ENCODE peak calls at places on chromosomes 3 and 15, in ten cellular contexts. O is right lobe of liver, S is cardiac muscle cell, B is psoas muscle, V is mesenchymal stem cell, K is GM23248, J is body of pancreas, G is ascending aorta, Y is HCT116, X is stomach. L is an unnamed sample. For H3K4me1, the result is how much of the 10 kb centered on the place peaks cover.

GRCh38 chr3:45642731-45643152 is 46.5 kb upstream of the SACM1L start:
- DNase-seq in X (no peak), Y (no peak), O (no peak), K (peak), B (no peak), S (peak), G (no peak), J (no peak), V (peak), L (no peak)

GRCh38 chr15:66066005-66066404 is 187.5 kb downstream of the MEGF11 start:
- DNase-seq in J (no peak), K (no peak), Y (no peak), S (no peak), X (no peak), V (no peak), G (no peak), O (peak), B (no peak), L (no peak)

GRCh38 chr3:49253512-49253911 is 23.5 kb downstream of the C3orf62 start:
- DNase-seq in S (no peak), V (no peak), B (no peak), O (no peak), J (no peak), Y (no peak), G (no peak), K (no peak), X (no peak), L (no peak)

GRCh38 chr3:149584236-149584635 is 73.6 kb downstream of the WWTR1 start:
- DNase-seq in Y (no peak), B (no peak), G (no peak), O (no peak), S (no peak), X (no peak), K (no peak), J (no peak), V (no peak), L (no peak)

GRCh38 chr3:52557011-52557410 is 20.6 kb downstream of the UQCC5 start:
- DNase-seq in B (no peak), V (no peak), K (no peak), X (no peak), S (no peak), O (no peak), Y (no peak), G (no peak), J (no peak), L (no peak)

GRCh38 chr3:156729460-156730179 is 55.2 kb downstream of the TIPARP start:
- DNase-seq in K (no peak), J (no peak), X (no peak), V (no peak), S (no peak), Y (no peak), G (no peak), B (no peak), O (no peak), L (no peak)

GRCh38 chr3:32239638-32240550 is 1.4 kb downstream of the CMTM8 start:
- DNase-seq in S (peak), G (no peak), J (peak), V (peak), X (peak), B (no peak), O (peak), Y (peak), K (peak), L (no peak)

GRCh38 chr3:3066910-3067309 is 43.3 kb downstream of the IL5RA start:
- DNase-seq in O (no peak), K (no peak), X (no peak), V (no peak), S (no peak), B (no peak), G (no peak), Y (no peak), J (no peak), L (no peak)

GRCh38 chr3:71402872-71403271 is 180.7 kb downstream of the FOXP1 start:
- DNase-seq in G (no peak), J (no peak), K (no peak), S (no peak), B (no peak), Y (no peak), O (no peak), X (no peak), V (no peak), L (no peak)

GRCh38 chr15:41980654-41981323 is 8.4 kb upstream of the EHD4 start:
- DNase-seq in J (no peak), B (no peak), Y (no peak), K (no peak), S (peak), X (peak), O (no peak), G (no peak), V (no peak), L (no peak)

GRCh38 chr3:36988336-36988735 is 4.6 kb downstream of the EPM2AIP1 start:
- DNase-seq in Y (no peak), X (no peak), V (no peak), B (no peak), J (no peak), S (no peak), O (no peak), G (no peak), K (no peak), L (no peak)

GRCh38 chr3:138946554-138947302 is at the start of the genes FOXL2 and FOXL2NB:
- DNase-seq in J (no peak), V (peak), G (no peak), O (no peak), Y (no peak), K (peak), S (peak), B (no peak), X (no peak), L (no peak)

GRCh38 chr3:101928890-101929289 is 79.6 kb downstream of the NFKBIZ start:
- DNase-seq in S (peak), V (peak), G (no peak), X (no peak), Y (no peak), J (no peak), O (no peak), K (peak), B (no peak), L (no peak)

GRCh38 chr3:131387796-131388195 is 6.2 kb downstream of the NUDT16 start:
- DNase-seq in S (peak), K (no peak), V (no peak), J (no peak), Y (no peak), O (no peak), G (no peak), B (no peak), X (no peak), L (no peak)

GRCh38 chr3:163391407-163392181 is 1686.7 kb downstream of the SI start:
- DNase-seq in J (no peak), X (no peak), Y (no peak), K (no peak), B (no peak), G (no peak), O (no peak), S (no peak), V (no peak), L (no peak)

GRCh38 chr15:71183063-71183462 is 67.8 kb downstream of the THSD4 start:
- DNase-seq in Y (no peak), K (no peak), B (no peak), V (no peak), J (no peak), O (no peak), X (no peak), G (no peak), S (no peak), L (no peak)

GRCh38 chr3:131216801-131217200 is 164.8 kb upstream of the NUDT16 start:
- DNase-seq in V (peak), S (peak), J (no peak), X (peak), Y (peak), G (no peak), O (no peak), B (peak), K (peak), L (no peak)

GRCh38 chr3:98556164-98557130 is 24.7 kb downstream of the GPR15 start:
- DNase-seq in Y (peak), X (no peak), S (no peak), K (peak), J (no peak), V (peak), G (no peak), O (no peak), B (no peak), L (no peak)

GRCh38 chr3:30607032-30607833 is 832 bp downstream of the TGFBR2 start:
- DNase-seq in S (peak), O (peak), G (no peak), Y (no peak), V (peak), X (peak), K (peak), B (peak), J (peak), L (peak)

GRCh38 chr3:178393833-178394232 is 142.4 kb upstream of the KCNMB2 start:
- DNase-seq in Y (no peak), O (no peak), S (peak), K (peak), V (peak), X (no peak), G (no peak), B (no peak), J (no peak), L (no peak)

GRCh38 chr3:124413989-124414598 is 316.2 kb upstream of the UMPS start:
- DNase-seq in K (no peak), J (peak), X (no peak), O (no peak), V (no peak), G (no peak), S (no peak), Y (no peak), B (no peak), L (no peak)

GRCh38 chr15:65939901-65940617 is 70.8 kb downstream of the RAB11A start:
- DNase-seq in G (no peak), B (no peak), O (no peak), K (peak), J (no peak), S (peak), Y (no peak), X (peak), V (peak), L (no peak)

GRCh38 chr3:156456771-156457224 is 98.1 kb downstream of the SSR3 start:
- DNase-seq in V (peak), G (no peak), J (no peak), X (no peak), Y (no peak), O (no peak), K (no peak), B (no peak), S (no peak), L (no peak)

GRCh38 chr3:54264050-54264449 is 141.7 kb downstream of the CACNA2D3 start:
- DNase-seq in S (no peak), B (no peak), O (no peak), K (no peak), V (no peak), J (no peak), X (no peak), G (no peak), Y (no peak), L (no peak)

GRCh38 chr15:96285715-96286367 is 44.7 kb upstream of the NR2F2 start:
- DNase-seq in K (no peak), X (no peak), G (no peak), O (no peak), S (no peak), J (no peak), Y (no peak), B (peak), V (no peak), L (no peak)

GRCh38 chr15:32688151-32688639 is 29.6 kb upstream of the GREM1 start:
- DNase-seq in S (no peak), G (no peak), O (peak), X (peak), Y (no peak), J (peak), B (no peak), V (no peak), K (peak), L (no peak)

GRCh38 chr15:32683906-32684584 is 33.8 kb upstream of the GREM1 start:
- DNase-seq in J (no peak), X (no peak), V (peak), S (peak), O (no peak), Y (no peak), B (no peak), G (no peak), K (peak), L (no peak)

GRCh38 chr15:32687556-32687955 is 30.2 kb upstream of the GREM1 start:
- DNase-seq in V (peak), K (peak), Y (no peak), G (no peak), X (no peak), B (no peak), J (no peak), O (no peak), S (no peak), L (no peak)

GRCh38 chr15:32683231-32683630 is 34.6 kb upstream of the GREM1 start:
- DNase-seq in K (peak), Y (no peak), O (no peak), J (no peak), V (no peak), G (no peak), X (no peak), B (no peak), S (no peak), L (no peak)

DNA sequence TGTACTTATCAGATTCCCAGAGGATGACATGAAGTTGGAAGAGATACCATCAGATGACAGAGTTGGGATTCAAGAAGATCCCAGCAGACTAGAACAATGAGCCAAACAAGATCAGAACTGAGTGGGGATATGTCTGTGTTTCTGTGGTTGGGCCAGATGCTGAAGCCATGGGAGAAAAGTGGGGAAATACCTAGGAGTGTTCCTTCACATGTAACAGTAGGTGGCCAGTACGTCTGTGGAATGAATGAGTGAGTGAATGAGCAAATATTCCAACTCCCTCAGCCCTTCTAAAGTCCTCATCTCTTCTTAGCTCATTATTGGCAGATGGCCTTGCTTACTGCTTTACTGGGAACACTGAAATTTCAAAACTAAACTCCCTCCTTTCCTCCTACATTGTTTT is 32.2 kb upstream of the GREM1 start:
- DNase-seq in V (no peak), G (no peak), O (no peak), Y (no peak), S (peak), X (no peak), J (no peak), B (no peak), K (peak), L (no peak)
- H3K4me1 ChIP-seq in V (under half), G (under half), O (under half), Y (under half), S (under half), X (under half), J (under half), B (under half), K (half or more), L (under half)

GRCh38 chr3:128253150-128253549 is 99.9 kb downstream of the EEFSEC start:
- DNase-seq in J (no peak), X (no peak), S (no peak), Y (no peak), O (no peak), G (no peak), K (no peak), V (no peak), B (no peak), L (no peak)
- H3K4me1 ChIP-seq in J (under half), X (under half), S (under half), Y (under half), O (under half), G (under half), K (under half), V (under half), B (under half), L (under half)

GRCh38 chr15:28887344-28888174 is 1.8 kb downstream of the APBA2 start:
- DNase-seq in Y (no peak), X (no peak), V (peak), B (no peak), S (no peak), G (no peak), O (no peak), J (no peak), K (no peak), L (no peak)
- H3K4me1 ChIP-seq in Y (under half), X (under half), V (under half), B (under half), S (under half), G (under half), O (under half), J (under half), K (under half), L (under half)

GRCh38 chr15:38888701-38889154 is 324.1 kb upstream of the RASGRP1 start:
- DNase-seq in J (peak), S (no peak), Y (no peak), O (no peak), V (no peak), K (no peak), X (no peak), G (no peak), B (no peak), L (no peak)
- H3K4me1 ChIP-seq in J (under half), S (under half), Y (under half), O (under half), V (under half), K (under half), X (under half), G (under half), B (under half), L (under half)

DNA sequence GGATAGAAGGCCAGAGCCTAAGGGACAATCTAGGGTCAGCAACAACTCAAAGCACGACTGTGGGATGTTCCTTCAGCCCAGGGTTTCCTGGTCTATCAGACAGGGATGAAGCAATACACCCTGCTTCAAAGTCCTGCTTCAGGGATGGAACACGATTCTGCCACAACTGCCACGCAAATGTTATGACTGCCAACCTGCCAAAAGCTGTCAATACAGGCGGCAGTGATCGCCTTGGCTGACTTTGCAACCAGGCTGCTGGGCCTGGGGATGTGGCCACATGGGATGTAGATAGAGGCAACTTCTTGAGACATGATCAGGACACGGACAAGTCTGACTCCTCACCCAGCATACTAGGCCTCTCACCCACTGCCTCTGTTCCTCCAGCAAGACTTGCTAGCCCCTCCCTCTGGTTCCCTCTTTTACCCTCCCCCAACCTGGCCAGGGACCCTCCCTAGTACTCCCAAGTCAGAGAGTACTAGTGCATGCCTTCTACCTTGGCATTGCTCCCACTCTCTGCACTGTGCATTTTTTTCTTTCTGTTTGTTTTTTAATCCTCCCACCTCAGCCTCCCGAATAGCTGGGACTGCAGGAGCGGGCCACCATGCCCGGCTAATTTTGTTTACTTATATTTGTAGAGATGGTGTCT is 7.6 kb downstream of the CCDC12 start:
- DNase-seq in Y (no peak), B (no peak), O (peak), S (no peak), V (no peak), X (no peak), J (no peak), K (no peak), G (no peak), L (no peak)
- H3K4me1 ChIP-seq in Y (under half), B (half or more), O (half or more), S (under half), V (under half), X (half or more), J (half or more), K (under half), G (under half), L (half or more)

DNA sequence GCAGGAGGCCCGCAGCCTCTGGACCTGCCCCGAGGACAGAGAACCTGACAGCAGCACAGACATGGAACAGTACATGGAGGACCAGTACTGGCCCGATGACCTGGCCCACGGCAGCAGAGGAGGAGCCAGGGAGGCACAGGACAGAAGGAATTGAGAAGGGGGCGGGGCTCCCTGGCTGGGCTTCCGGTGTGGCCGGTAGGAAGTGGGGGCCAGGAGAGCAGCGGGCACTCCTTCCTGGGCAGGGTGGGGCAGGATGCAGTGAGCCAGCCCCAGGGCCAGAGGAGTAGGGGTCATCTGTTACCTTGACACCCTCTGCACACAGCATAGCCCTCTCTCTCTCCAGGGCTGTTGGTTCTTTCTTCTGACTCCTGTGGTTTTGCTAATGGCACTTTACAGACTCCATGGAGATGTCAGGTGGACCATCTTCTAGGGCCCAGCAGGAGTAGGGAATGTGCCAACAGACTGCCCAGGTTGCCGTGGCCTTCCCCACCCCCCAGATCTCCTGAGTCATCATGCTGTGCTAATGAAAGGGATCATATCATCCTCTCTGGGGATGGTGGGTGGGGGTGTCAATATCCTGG is 8.6 kb upstream of the ISG20 start:
- DNase-seq in O (no peak), X (peak), J (no peak), K (peak), V (no peak), G (no peak), S (no peak), Y (no peak), B (no peak), L (no peak)
- H3K4me1 ChIP-seq in O (under half), X (under half), J (under half), K (under half), V (under half), G (under half), S (under half), Y (under half), B (under half), L (under half)

GRCh38 chr3:11288021-11288491 is 15.9 kb downstream of the ATG7 start:
- DNase-seq in O (no peak), G (no peak), B (no peak), K (peak), X (no peak), V (peak), S (peak), Y (no peak), J (no peak), L (no peak)
- H3K4me1 ChIP-seq in O (under half), G (under half), B (under half), K (half or more), X (under half), V (under half), S (under half), Y (under half), J (under half), L (under half)